ENCODE peak calls at places on chromosome 13, in four cellular contexts. C is CD8-positive, alpha-beta memory T cell; K is heart left ventricle; V is psoas muscle. L is an unnamed sample.

GRCh38 chr13:22018297-22019210 is 347.7 kb downstream of the FGF9 start:
- DNase-seq in C (no peak), V (no peak), K (no peak), L (no peak)

GRCh38 chr13:28498481-28499115 is 3.7 kb upstream of the FLT1 start:
- DNase-seq in K (no peak), C (no peak), V (no peak), L (no peak)

GRCh38 chr13:31001647-31002046 is 69.2 kb downstream of the TEX26 start:
- DNase-seq in C (no peak), K (no peak), V (no peak), L (no peak)

GRCh38 chr13:71864094-71864980 is 2.7 kb downstream of the DACH1 start:
- DNase-seq in K (peak; percentile 54), C (no peak), V (peak; percentile 22), L (peak; percentile 11)

GRCh38 chr13:74128171-74128767 is 5.9 kb downstream of the KLF12 start:
- DNase-seq in K (no peak), C (no peak), V (no peak), L (no peak)

GRCh38 chr13:101265934-101266333 is 150.4 kb downstream of the NALCN start:
- DNase-seq in V (no peak), K (no peak), C (no peak), L (no peak)

GRCh38 chr13:96898855-96899254 is 95.4 kb downstream of the OXGR1 start:
- DNase-seq in C (no peak), V (no peak), K (no peak), L (no peak)

GRCh38 chr13:33262997-33263396 is 22.6 kb downstream of the STARD13 start:
- DNase-seq in V (no peak), K (no peak), C (no peak), L (no peak)

GRCh38 chr13:32731576-32731975 is 145.3 kb downstream of the PDS5B start:
- DNase-seq in V (no peak), C (no peak), K (no peak), L (no peak)

GRCh38 chr13:46339035-46339666 is 47.9 kb downstream of the RUBCNL start:
- DNase-seq in V (peak; percentile 23), C (no peak), K (peak; percentile 62), L (peak; percentile 47)

GRCh38 chr13:48783181-48783630 is 129.5 kb downstream of the CYSLTR2 start:
- DNase-seq in V (peak; percentile 58), K (peak; percentile 92), C (no peak), L (peak; percentile 76)

GRCh38 chr13:105961438-105961837 is 574.0 kb downstream of the EFNB2 start:
- DNase-seq in K (no peak), C (no peak), V (no peak), L (no peak)

GRCh38 chr13:77105051-77105450 is 78.1 kb upstream of the FBXL3 start:
- DNase-seq in K (no peak), V (no peak), C (no peak), L (no peak)

GRCh38 chr13:25872871-25873607 is 178.8 kb downstream of the SHISA2 start:
- DNase-seq in K (no peak), C (no peak), V (no peak), L (no peak)

GRCh38 chr13:43261018-43261417 is 237.6 kb downstream of the DNAJC15 start:
- DNase-seq in K (no peak), V (no peak), C (no peak), L (no peak)

GRCh38 chr13:42660367-42660965 is 86.5 kb downstream of the TNFSF11 start:
- DNase-seq in C (no peak), K (no peak), V (no peak), L (no peak)

GRCh38 chr13:112179421-112179820 is 112.5 kb downstream of the SOX1 start:
- DNase-seq in K (no peak), C (no peak), V (no peak), L (no peak)

GRCh38 chr13:40026174-40026585 is 370.7 kb downstream of the COG6 start:
- DNase-seq in C (peak; percentile 9), K (no peak), V (no peak), L (no peak)

GRCh38 chr13:70889163-70889562 is 780.9 kb upstream of the KLHL1 start:
- DNase-seq in V (no peak), C (no peak), K (no peak), L (no peak)

GRCh38 chr13:94236876-94237275 is 242.6 kb downstream of the DCT start:
- DNase-seq in K (no peak), C (no peak), V (no peak), L (no peak)

GRCh38 chr13:37640499-37640898 is 41.9 kb upstream of the POSTN start:
- DNase-seq in V (no peak), C (no peak), K (no peak), L (no peak)

GRCh38 chr13:78060966-78061365 is 142.3 kb upstream of the EDNRB start:
- DNase-seq in V (no peak), C (no peak), K (no peak), L (no peak)

GRCh38 chr13:19053561-19053960 is 128.1 kb downstream of the TUBA3C start:
- DNase-seq in K (no peak), C (no peak), V (no peak), L (no peak)

GRCh38 chr13:59211636-59212035 is 952.1 kb downstream of the DIAPH3 start:
- DNase-seq in V (no peak), C (no peak), K (no peak), L (no peak)

GRCh38 chr13:61286148-61286745 is 129.4 kb downstream of the PCDH20 start:
- DNase-seq in K (no peak), C (no peak), V (no peak), L (no peak)

GRCh38 chr13:41767801-41768200 is 193.1 kb downstream of the VWA8 start:
- DNase-seq in C (no peak), K (no peak), V (no peak), L (no peak)

GRCh38 chr13:102461302-102461701 is 59.5 kb upstream of the FGF14 start:
- DNase-seq in V (no peak), K (no peak), C (no peak), L (no peak)

DNA sequence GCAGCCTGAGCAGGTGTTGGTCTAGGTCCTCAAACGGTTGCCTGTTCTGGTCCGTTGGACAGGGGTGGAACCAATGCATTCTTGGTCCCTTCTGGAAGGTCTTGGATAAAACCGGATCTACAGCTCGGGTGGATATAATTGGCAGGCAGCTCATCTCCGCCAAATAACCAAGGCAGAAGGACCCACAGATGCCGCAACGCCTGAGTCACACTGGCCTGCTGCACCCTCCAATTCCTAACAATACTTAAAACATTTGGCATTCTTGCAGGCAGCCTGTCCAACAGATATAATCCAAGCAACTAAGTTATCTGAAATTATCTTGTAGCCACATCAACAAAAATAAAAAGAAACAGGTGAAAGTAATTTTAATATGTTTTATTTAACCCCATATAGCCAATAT is 59.0 kb upstream of the FGF14 start:
- DNase-seq in C (no peak), K (no peak), V (no peak), L (no peak)
- H3K27ac ChIP-seq in C (no peak overlapping the region), K (no peak overlapping the region), V (no peak overlapping the region), L (no peak overlapping the region)

GRCh38 chr13:27200413-27201066 is 28.9 kb upstream of the USP12 start:
- DNase-seq in C (no peak), V (no peak), K (no peak), L (no peak)
- H3K27ac ChIP-seq in C (no peak overlapping the region), V (no peak overlapping the region), K (no peak overlapping the region), L (no peak overlapping the region)

GRCh38 chr13:45119469-45119989 is 781 bp upstream of the GTF2F2 start:
- DNase-seq in V (no peak), K (no peak), C (peak; percentile 82), L (no peak)

GRCh38 chr13:45122941-45123340 is 2.6 kb downstream of the GTF2F2 start:
- DNase-seq in C (no peak), V (no peak), K (no peak), L (no peak)

GRCh38 chr13:45120967-45121366 is 657 bp downstream of the GTF2F2 start:
- DNase-seq in K (no peak), V (no peak), C (no peak), L (no peak)

GRCh38 chr13:45119990-45120864 is at the start of gene GTF2F2:
- DNase-seq in V (peak; percentile 89), K (peak; percentile 92), C (peak; percentile 86), L (peak; percentile 70)

DNA sequence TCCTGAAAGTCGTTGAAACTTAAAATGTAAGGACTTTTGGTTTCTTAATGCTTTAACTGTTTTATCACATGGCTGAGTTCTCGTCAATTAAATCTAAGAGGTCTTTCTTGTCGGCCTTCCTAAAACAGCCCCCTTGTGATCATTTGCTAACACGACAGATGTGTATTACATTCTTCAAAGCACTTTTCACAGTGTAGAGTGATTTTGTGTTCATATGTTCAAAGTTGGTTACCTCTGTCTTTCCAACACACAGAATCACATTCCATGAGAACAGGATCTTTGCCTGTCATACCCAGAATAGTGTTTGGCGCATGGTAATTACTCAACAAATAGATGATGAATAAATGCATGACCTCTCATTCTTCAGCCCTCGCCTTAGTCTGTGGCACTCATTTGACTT is 1.1 kb downstream of the GTF2F2 start:
- DNase-seq in K (no peak), V (no peak), C (no peak), L (no peak)
- H3K27ac ChIP-seq in K (peak overlapping the region; percentile 87), V (peak overlapping the region; percentile 82), C (no peak overlapping the region), L (peak overlapping the region; percentile 90)

GRCh38 chr13:98484289-98485219 is 92.4 kb downstream of the STK24 start:
- DNase-seq in K (peak; percentile 80), C (peak; percentile 63), V (peak; percentile 82), L (peak; percentile 50)
- H3K27ac ChIP-seq in K (peak overlapping the region; percentile 63), C (peak overlapping the region; percentile 8), V (peak overlapping the region; percentile 87), L (peak overlapping the region; percentile 44)

GRCh38 chr13:51825165-51825592 is 19.8 kb downstream of the TMEM272 start:
- DNase-seq in C (peak; percentile 71), K (no peak), V (no peak), L (no peak)
- H3K27ac ChIP-seq in C (no peak overlapping the region), K (peak overlapping the region; percentile 68), V (no peak overlapping the region), L (peak overlapping the region; percentile 39)

GRCh38 chr13:35714588-35714987 is 238.1 kb upstream of the MAB21L1 start:
- DNase-seq in K (peak; percentile 60), C (no peak), V (peak; percentile 36), L (no peak)
- H3K27ac ChIP-seq in K (no peak overlapping the region), C (no peak overlapping the region), V (no peak overlapping the region), L (no peak overlapping the region)

DNA sequence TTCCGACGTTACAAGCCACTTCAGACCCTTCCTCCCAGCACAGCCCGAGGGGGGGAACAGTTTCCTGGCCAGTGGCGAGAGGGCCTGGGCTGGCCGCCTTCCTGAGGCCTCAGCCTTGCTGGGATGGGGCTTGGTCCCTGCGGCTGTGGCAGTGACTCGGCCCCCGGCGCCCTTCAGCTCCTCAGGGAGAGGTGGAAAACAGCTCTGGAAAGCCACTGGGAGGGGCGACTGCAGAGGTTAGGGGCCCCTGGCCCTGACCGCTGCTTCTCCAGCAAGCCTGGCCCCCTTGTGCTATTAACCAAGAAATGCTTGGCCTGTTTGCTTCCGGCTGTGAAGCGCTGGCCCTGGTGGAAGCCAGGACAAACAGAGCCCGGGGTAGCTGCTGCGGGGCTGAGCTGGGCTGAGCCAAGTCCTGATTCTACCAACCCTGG is 38.8 kb downstream of the C13orf46 start:
- DNase-seq in V (no peak), C (no peak), K (no peak), L (peak; percentile 5)
- H3K27ac ChIP-seq in V (no peak overlapping the region), C (no peak overlapping the region), K (no peak overlapping the region), L (peak overlapping the region; percentile 40)

L was measured in tibial nerve.